ENCODE peak calls at places on chromosome 3, in five cellular contexts. W is vagina, U is colonic mucosa, Y is H7, K is GM20000. A is an unnamed sample.

GRCh38 chr3:184377882-184378445 is at the start of gene THPO:
- DNase-seq in K (no peak), U (no peak), Y (peak), W (no peak), A (peak)

GRCh38 chr3:30511524-30512278 is 94.7 kb upstream of the TGFBR2 start:
- DNase-seq in K (no peak), U (no peak), W (no peak), Y (no peak), A (no peak)

GRCh38 chr3:142963266-142964149 is at the start of gene PAQR9:
- DNase-seq in U (no peak), K (peak), W (no peak), Y (peak), A (peak)

GRCh38 chr3:80190051-80190450 is 422.3 kb upstream of the ROBO1 start:
- DNase-seq in K (no peak), W (no peak), U (no peak), Y (no peak), A (no peak)

GRCh38 chr3:61530355-61530754 is 31.0 kb upstream of the PTPRG start:
- DNase-seq in U (no peak), Y (peak), K (no peak), W (no peak), A (no peak)

GRCh38 chr3:66744986-66745385 is 244.2 kb upstream of the LRIG1 start:
- DNase-seq in Y (no peak), U (no peak), W (no peak), K (no peak), A (no peak)

GRCh38 chr3:42101048-42101447 is 9.9 kb downstream of the TRAK1 start:
- DNase-seq in W (no peak), U (no peak), Y (no peak), K (no peak), A (peak)

GRCh38 chr3:198064420-198064819 is 104.4 kb downstream of the LMLN start:
- DNase-seq in W (no peak), K (no peak), Y (no peak), U (no peak), A (no peak)

GRCh38 chr3:79414821-79415220 is 353.0 kb downstream of the ROBO1 start:
- DNase-seq in K (no peak), U (peak), W (no peak), Y (no peak), A (peak)

GRCh38 chr3:90092994-90093393 is 985.6 kb downstream of the EPHA3 start:
- DNase-seq in K (no peak), U (no peak), W (no peak), Y (peak), A (no peak)

GRCh38 chr3:171446801-171447578 is 13.2 kb downstream of the TNIK start:
- DNase-seq in K (no peak), Y (no peak), U (no peak), W (no peak), A (no peak)

GRCh38 chr3:158713094-158713499 is 19.2 kb downstream of the RARRES1 start:
- DNase-seq in K (no peak), U (peak), Y (peak), W (no peak), A (no peak)

GRCh38 chr3:31384117-31384516 is 148.6 kb upstream of the STT3B start:
- DNase-seq in K (no peak), U (no peak), W (no peak), Y (no peak), A (no peak)

GRCh38 chr3:94772402-94772801 is 709.5 kb downstream of the NSUN3 start:
- DNase-seq in K (no peak), U (no peak), Y (no peak), W (no peak), A (no peak)

GRCh38 chr3:112642912-112643506 is 2.1 kb upstream of the CCDC80 start:
- DNase-seq in K (peak), U (peak), W (no peak), Y (peak), A (peak)

GRCh38 chr3:138668107-138668506 is 59.5 kb downstream of the FAIM start:
- DNase-seq in Y (no peak), K (no peak), W (no peak), U (no peak), A (no peak)

GRCh38 chr3:76367281-76367680 is 581.9 kb upstream of the ZNF717 start:
- DNase-seq in K (no peak), U (no peak), Y (no peak), W (no peak), A (no peak)

GRCh38 chr3:24730173-24730572 is 235.5 kb upstream of the THRB start:
- DNase-seq in U (no peak), W (no peak), K (no peak), Y (no peak), A (no peak)

GRCh38 chr3:12919205-12919604 is 77.8 kb upstream of the RPL32 start:
- DNase-seq in K (no peak), W (no peak), U (no peak), Y (no peak), A (no peak)

GRCh38 chr3:126373146-126373613 is 16.0 kb upstream of the KLF15 start:
- DNase-seq in K (no peak), U (no peak), W (no peak), Y (no peak), A (no peak)

GRCh38 chr3:157239082-157239704 is 79.2 kb upstream of the CCNL1 start:
- DNase-seq in K (peak), U (peak), W (no peak), Y (peak), A (peak)

GRCh38 chr3:12405432-12406272 is 78.6 kb upstream of the TSEN2 start:
- DNase-seq in U (peak), Y (no peak), W (peak), K (no peak), A (peak)